ENCODE peak calls at places on chromosomes 1 and 21, in six cellular contexts. One of them, this sample, is unnamed. For H3K9me3, the result is how much of the 10 kb centered on the place peaks cover.

GRCh38 chr1:205578780-205579571 is 52.8 kb downstream of the ELK4 start:
- DNase-seq in Karpas-422: no peak
- DNase-seq in A673: no peak
- DNase-seq in aorta: peak
- DNase-seq in HCT116: no peak
- DNase-seq in PC-3: peak
- DNase-seq in this sample: no peak

GRCh38 chr1:234111458-234112142 is 207.1 kb downstream of the SLC35F3 start:
- DNase-seq in Karpas-422: no peak
- DNase-seq in A673: no peak
- DNase-seq in aorta: no peak
- DNase-seq in HCT116: no peak
- DNase-seq in PC-3: peak
- DNase-seq in this sample: peak

GRCh38 chr1:93079685-93080141 is 630 bp downstream of the MTF2 start:
- DNase-seq in Karpas-422: peak
- DNase-seq in A673: peak
- DNase-seq in aorta: peak
- DNase-seq in HCT116: no peak
- DNase-seq in PC-3: peak
- DNase-seq in this sample: peak

GRCh38 chr1:39726600-39726999 is 12.1 kb upstream of the PPIE start:
- DNase-seq in Karpas-422: no peak
- DNase-seq in A673: no peak
- DNase-seq in aorta: no peak
- DNase-seq in HCT116: no peak
- DNase-seq in PC-3: no peak
- DNase-seq in this sample: no peak

GRCh38 chr1:243924188-243924587 is 74.1 kb upstream of the AKT3 start:
- DNase-seq in Karpas-422: no peak
- DNase-seq in A673: no peak
- DNase-seq in aorta: no peak
- DNase-seq in HCT116: no peak
- DNase-seq in PC-3: peak
- DNase-seq in this sample: peak

GRCh38 chr1:5980314-5981008 is 11.8 kb downstream of the NPHP4 start:
- DNase-seq in Karpas-422: no peak
- DNase-seq in A673: peak
- DNase-seq in aorta: peak
- DNase-seq in HCT116: peak
- DNase-seq in PC-3: no peak
- DNase-seq in this sample: peak

GRCh38 chr1:89112871-89113613 is 12.9 kb downstream of the GBP2 start:
- DNase-seq in Karpas-422: no peak
- DNase-seq in A673: no peak
- DNase-seq in aorta: no peak
- DNase-seq in HCT116: no peak
- DNase-seq in PC-3: no peak
- DNase-seq in this sample: no peak

GRCh38 chr21:38379171-38379570 is 119.1 kb downstream of the ERG start:
- DNase-seq in Karpas-422: no peak
- DNase-seq in A673: no peak
- DNase-seq in aorta: no peak
- DNase-seq in HCT116: no peak
- DNase-seq in PC-3: no peak
- DNase-seq in this sample: no peak

GRCh38 chr1:185984113-185984836 is 250.1 kb downstream of the HMCN1 start:
- DNase-seq in Karpas-422: no peak
- DNase-seq in A673: no peak
- DNase-seq in aorta: no peak
- DNase-seq in HCT116: no peak
- DNase-seq in PC-3: no peak
- DNase-seq in this sample: no peak

GRCh38 chr1:119008483-119009299 is 20.5 kb upstream of the TBX15 start:
- DNase-seq in Karpas-422: peak
- DNase-seq in A673: peak
- DNase-seq in aorta: no peak
- DNase-seq in HCT116: peak
- DNase-seq in PC-3: peak
- DNase-seq in this sample: peak

GRCh38 chr1:98870959-98871903 is 133.4 kb downstream of the PLPPR5 start:
- DNase-seq in Karpas-422: peak
- DNase-seq in A673: peak
- DNase-seq in aorta: no peak
- DNase-seq in HCT116: no peak
- DNase-seq in PC-3: no peak
- DNase-seq in this sample: no peak

GRCh38 chr1:229105109-229105508 is 165.8 kb upstream of the RAB4A start:
- DNase-seq in Karpas-422: no peak
- DNase-seq in A673: no peak
- DNase-seq in aorta: no peak
- DNase-seq in HCT116: no peak
- DNase-seq in PC-3: no peak
- DNase-seq in this sample: no peak

GRCh38 chr1:220786337-220787068 is at the start of gene MTARC1:
- DNase-seq in Karpas-422: no peak
- DNase-seq in A673: no peak
- DNase-seq in aorta: peak
- DNase-seq in HCT116: no peak
- DNase-seq in PC-3: peak
- DNase-seq in this sample: peak

GRCh38 chr1:226888816-226889215 is 18.4 kb downstream of the PSEN2 start:
- DNase-seq in Karpas-422: no peak
- DNase-seq in A673: no peak
- DNase-seq in aorta: peak
- DNase-seq in HCT116: no peak
- DNase-seq in PC-3: no peak
- DNase-seq in this sample: no peak

GRCh38 chr1:204751480-204751879 is 65.9 kb upstream of the LRRN2 start:
- DNase-seq in Karpas-422: no peak
- DNase-seq in A673: no peak
- DNase-seq in aorta: no peak
- DNase-seq in HCT116: no peak
- DNase-seq in PC-3: no peak
- DNase-seq in this sample: no peak

GRCh38 chr21:41926068-41926806 is 27.6 kb downstream of the C2CD2 start:
- DNase-seq in Karpas-422: peak
- DNase-seq in A673: peak
- DNase-seq in aorta: no peak
- DNase-seq in HCT116: no peak
- DNase-seq in PC-3: peak
- DNase-seq in this sample: no peak

GRCh38 chr1:222918746-222919477 is 104.1 kb downstream of the DISP1 start:
- DNase-seq in Karpas-422: no peak
- DNase-seq in A673: no peak
- DNase-seq in aorta: no peak
- DNase-seq in HCT116: no peak
- DNase-seq in PC-3: peak
- DNase-seq in this sample: no peak

GRCh38 chr1:25562101-25562927 is 18.9 kb downstream of the LDLRAP1 start:
- DNase-seq in Karpas-422: peak
- DNase-seq in A673: no peak
- DNase-seq in aorta: no peak
- DNase-seq in HCT116: no peak
- DNase-seq in PC-3: no peak
- DNase-seq in this sample: no peak

GRCh38 chr1:177223359-177223758 is 52.6 kb downstream of the BRINP2 start:
- DNase-seq in Karpas-422: no peak
- DNase-seq in A673: no peak
- DNase-seq in aorta: no peak
- DNase-seq in HCT116: no peak
- DNase-seq in PC-3: no peak
- DNase-seq in this sample: no peak

DNA sequence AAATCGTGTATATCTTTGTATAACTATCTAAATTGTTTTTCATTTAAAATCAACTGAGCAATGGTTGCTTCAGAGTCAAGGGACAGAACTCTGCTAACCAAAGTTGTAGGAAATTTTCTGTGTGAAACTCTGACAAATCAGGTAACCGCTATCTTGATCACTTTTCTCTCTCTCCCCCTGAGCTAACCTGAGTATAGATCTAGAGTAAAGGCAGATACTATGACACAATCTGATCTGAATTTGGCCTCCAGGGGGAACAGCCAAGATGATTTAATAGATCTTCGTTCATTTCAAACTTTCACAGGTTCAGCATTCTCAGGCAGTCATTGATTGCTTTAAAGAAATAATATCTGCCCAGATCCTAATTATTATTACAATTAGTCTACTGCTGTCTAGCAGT is 472.8 kb downstream of the NUF2 start:
- DNase-seq in Karpas-422: no peak
- DNase-seq in A673: no peak
- DNase-seq in aorta: no peak
- DNase-seq in HCT116: no peak
- DNase-seq in PC-3: no peak
- DNase-seq in this sample: no peak
- H3K9me3 ChIP-seq in Karpas-422: under half
- H3K9me3 ChIP-seq in A673: under half
- H3K9me3 ChIP-seq in aorta: under half
- H3K9me3 ChIP-seq in HCT116: under half
- H3K9me3 ChIP-seq in PC-3: under half
- H3K9me3 ChIP-seq in this sample: under half

GRCh38 chr1:54894271-54894670 is 7.3 kb upstream of the DHCR24 start:
- DNase-seq in Karpas-422: no peak
- DNase-seq in A673: no peak
- DNase-seq in aorta: no peak
- DNase-seq in HCT116: no peak
- DNase-seq in PC-3: peak
- DNase-seq in this sample: no peak
- H3K4me3 ChIP-seq in Karpas-422: no peak
- H3K4me3 ChIP-seq in A673: no peak
- H3K4me3 ChIP-seq in aorta: no peak
- H3K4me3 ChIP-seq in HCT116: no peak
- H3K4me3 ChIP-seq in PC-3: no peak
- H3K4me3 ChIP-seq in this sample: no peak

GRCh38 chr21:44823179-44823654 is 5.4 kb upstream of the SUMO3 start:
- DNase-seq in Karpas-422: no peak
- DNase-seq in A673: no peak
- DNase-seq in aorta: no peak
- DNase-seq in HCT116: no peak
- DNase-seq in PC-3: no peak
- DNase-seq in this sample: no peak
- H3K9me3 ChIP-seq in Karpas-422: under half
- H3K9me3 ChIP-seq in A673: under half
- H3K9me3 ChIP-seq in aorta: under half
- H3K9me3 ChIP-seq in HCT116: under half
- H3K9me3 ChIP-seq in PC-3: under half
- H3K9me3 ChIP-seq in this sample: under half

GRCh38 chr1:247862756-247863155 is 5.8 kb downstream of the TRIM58 start:
- DNase-seq in Karpas-422: no peak
- DNase-seq in A673: no peak
- DNase-seq in aorta: no peak
- DNase-seq in HCT116: no peak
- DNase-seq in PC-3: no peak
- DNase-seq in this sample: no peak

GRCh38 chr1:247854899-247855545 is 2.0 kb upstream of the TRIM58 start:
- DNase-seq in Karpas-422: no peak
- DNase-seq in A673: no peak
- DNase-seq in aorta: no peak
- DNase-seq in HCT116: no peak
- DNase-seq in PC-3: no peak
- DNase-seq in this sample: no peak

GRCh38 chr1:247857069-247857985 is at the start of gene TRIM58:
- DNase-seq in Karpas-422: no peak
- DNase-seq in A673: no peak
- DNase-seq in aorta: no peak
- DNase-seq in HCT116: no peak
- DNase-seq in PC-3: peak
- DNase-seq in this sample: peak

GRCh38 chr1:247855911-247856310 is 1.1 kb upstream of the TRIM58 start:
- DNase-seq in Karpas-422: no peak
- DNase-seq in A673: no peak
- DNase-seq in aorta: no peak
- DNase-seq in HCT116: no peak
- DNase-seq in PC-3: peak
- DNase-seq in this sample: no peak

GRCh38 chr1:247857986-247858356 is 984 bp downstream of the TRIM58 start:
- DNase-seq in Karpas-422: no peak
- DNase-seq in A673: no peak
- DNase-seq in aorta: no peak
- DNase-seq in HCT116: no peak
- DNase-seq in PC-3: no peak
- DNase-seq in this sample: no peak
- H3K4me3 ChIP-seq in Karpas-422: no peak
- H3K4me3 ChIP-seq in A673: no peak
- H3K4me3 ChIP-seq in aorta: no peak
- H3K4me3 ChIP-seq in HCT116: no peak
- H3K4me3 ChIP-seq in PC-3: peak
- H3K4me3 ChIP-seq in this sample: peak

DNA sequence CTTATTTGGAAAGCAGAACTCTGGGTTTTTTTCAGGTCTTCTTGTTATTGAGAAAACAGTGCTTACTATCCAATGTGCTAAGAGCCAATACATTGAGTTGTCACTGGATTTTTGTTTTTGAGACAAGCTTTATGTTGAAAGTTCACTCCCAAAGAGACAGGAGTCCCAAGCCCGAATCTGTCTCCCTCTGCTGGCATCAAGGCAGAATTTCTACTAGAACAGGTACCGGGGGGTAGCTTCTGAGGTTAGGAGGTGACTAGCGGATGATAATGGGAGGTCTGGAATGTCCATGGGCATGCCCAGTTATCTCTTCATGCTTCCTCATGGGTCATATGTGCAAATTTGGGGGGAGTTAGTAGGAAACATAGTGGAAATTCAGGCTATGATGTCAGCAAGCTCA is 25.1 kb downstream of the ZNF124 start:
- DNase-seq in Karpas-422: no peak
- DNase-seq in A673: no peak
- DNase-seq in aorta: no peak
- DNase-seq in HCT116: no peak
- DNase-seq in PC-3: no peak
- DNase-seq in this sample: no peak
- H3K9me3 ChIP-seq in Karpas-422: under half
- H3K9me3 ChIP-seq in A673: half or more
- H3K9me3 ChIP-seq in aorta: under half
- H3K9me3 ChIP-seq in HCT116: under half
- H3K9me3 ChIP-seq in PC-3: under half
- H3K9me3 ChIP-seq in this sample: under half

GRCh38 chr1:30744060-30744756 is 13.4 kb downstream of the LAPTM5 start:
- DNase-seq in Karpas-422: no peak
- DNase-seq in A673: peak
- DNase-seq in aorta: no peak
- DNase-seq in HCT116: no peak
- DNase-seq in PC-3: no peak
- DNase-seq in this sample: peak

GRCh38 chr1:30743584-30744059 is 14.0 kb downstream of the LAPTM5 start:
- DNase-seq in Karpas-422: peak
- DNase-seq in A673: peak
- DNase-seq in aorta: no peak
- DNase-seq in HCT116: no peak
- DNase-seq in PC-3: no peak
- DNase-seq in this sample: no peak

GRCh38 chr1:30742300-30742962 is 15.1 kb downstream of the LAPTM5 start:
- DNase-seq in Karpas-422: no peak
- DNase-seq in A673: no peak
- DNase-seq in aorta: no peak
- DNase-seq in HCT116: no peak
- DNase-seq in PC-3: no peak
- DNase-seq in this sample: no peak

GRCh38 chr1:30740952-30741894 is 16.4 kb downstream of the LAPTM5 start:
- DNase-seq in Karpas-422: no peak
- DNase-seq in A673: no peak
- DNase-seq in aorta: no peak
- DNase-seq in HCT116: no peak
- DNase-seq in PC-3: peak
- DNase-seq in this sample: no peak

GRCh38 chr1:30742963-30743559 is 14.5 kb downstream of the LAPTM5 start:
- DNase-seq in Karpas-422: no peak
- DNase-seq in A673: no peak
- DNase-seq in aorta: no peak
- DNase-seq in HCT116: no peak
- DNase-seq in PC-3: no peak
- DNase-seq in this sample: no peak
- H3K4me3 ChIP-seq in Karpas-422: no peak
- H3K4me3 ChIP-seq in A673: no peak
- H3K4me3 ChIP-seq in aorta: no peak
- H3K4me3 ChIP-seq in HCT116: no peak
- H3K4me3 ChIP-seq in PC-3: no peak
- H3K4me3 ChIP-seq in this sample: no peak